ENCODE peak calls at places on chromosomes 2 and 18, in four cellular contexts. One of them, this sample, is unnamed.

GRCh38 chr2:108128226-108128786 is 111.5 kb upstream of the SULT1C3 start:
- DNase-seq in effector memory CD8-positive, alpha-beta T cell: no peak
- DNase-seq in keratinocyte: no peak
- DNase-seq in activated T-cell treated with anti-CD3 and anti-CD28 coated beads, Interleukin-2, amount 50 U/mL, for 1 hour: no peak
- DNase-seq in this sample: no peak

GRCh38 chr2:54208364-54209240 is 47.4 kb downstream of the TSPYL6 start:
- DNase-seq in effector memory CD8-positive, alpha-beta T cell: no peak
- DNase-seq in keratinocyte: no peak
- DNase-seq in activated T-cell treated with anti-CD3 and anti-CD28 coated beads, Interleukin-2, amount 50 U/mL, for 1 hour: no peak
- DNase-seq in this sample: no peak

GRCh38 chr2:237878321-237879057 is 19.1 kb downstream of the RAMP1 start:
- DNase-seq in effector memory CD8-positive, alpha-beta T cell: no peak
- DNase-seq in keratinocyte: no peak
- DNase-seq in activated T-cell treated with anti-CD3 and anti-CD28 coated beads, Interleukin-2, amount 50 U/mL, for 1 hour: no peak
- DNase-seq in this sample: no peak

GRCh38 chr2:5981241-5982055 is 289.3 kb downstream of the SOX11 start:
- DNase-seq in effector memory CD8-positive, alpha-beta T cell: no peak
- DNase-seq in keratinocyte: no peak
- DNase-seq in activated T-cell treated with anti-CD3 and anti-CD28 coated beads, Interleukin-2, amount 50 U/mL, for 1 hour: no peak
- DNase-seq in this sample: no peak

GRCh38 chr2:145157626-145158025 is 637.7 kb upstream of the ZEB2 start:
- DNase-seq in effector memory CD8-positive, alpha-beta T cell: no peak
- DNase-seq in keratinocyte: no peak
- DNase-seq in activated T-cell treated with anti-CD3 and anti-CD28 coated beads, Interleukin-2, amount 50 U/mL, for 1 hour: no peak
- DNase-seq in this sample: no peak

GRCh38 chr2:163621445-163622004 is 114.3 kb downstream of the FIGN start:
- DNase-seq in effector memory CD8-positive, alpha-beta T cell: no peak
- DNase-seq in keratinocyte: no peak
- DNase-seq in activated T-cell treated with anti-CD3 and anti-CD28 coated beads, Interleukin-2, amount 50 U/mL, for 1 hour: no peak
- DNase-seq in this sample: no peak

GRCh38 chr18:12423820-12424219 is 16.1 kb downstream of the PRELID3A start:
- DNase-seq in effector memory CD8-positive, alpha-beta T cell: no peak
- DNase-seq in keratinocyte: no peak
- DNase-seq in activated T-cell treated with anti-CD3 and anti-CD28 coated beads, Interleukin-2, amount 50 U/mL, for 1 hour: no peak
- DNase-seq in this sample: no peak

GRCh38 chr2:11866358-11867335 is 120.2 kb downstream of the LPIN1 start:
- DNase-seq in effector memory CD8-positive, alpha-beta T cell: no peak
- DNase-seq in keratinocyte: no peak
- DNase-seq in activated T-cell treated with anti-CD3 and anti-CD28 coated beads, Interleukin-2, amount 50 U/mL, for 1 hour: no peak
- DNase-seq in this sample: no peak

GRCh38 chr18:76426738-76427305 is 68.2 kb downstream of the ZNF516 start:
- DNase-seq in effector memory CD8-positive, alpha-beta T cell: no peak
- DNase-seq in keratinocyte: no peak
- DNase-seq in activated T-cell treated with anti-CD3 and anti-CD28 coated beads, Interleukin-2, amount 50 U/mL, for 1 hour: no peak
- DNase-seq in this sample: no peak

GRCh38 chr2:215982465-215982875 is 30.9 kb downstream of the MREG start:
- DNase-seq in effector memory CD8-positive, alpha-beta T cell: no peak
- DNase-seq in keratinocyte: peak; percentile 63
- DNase-seq in activated T-cell treated with anti-CD3 and anti-CD28 coated beads, Interleukin-2, amount 50 U/mL, for 1 hour: no peak
- DNase-seq in this sample: no peak

GRCh38 chr18:62436636-62437519 is 85.9 kb upstream of the ZCCHC2 start:
- DNase-seq in effector memory CD8-positive, alpha-beta T cell: no peak
- DNase-seq in keratinocyte: no peak
- DNase-seq in activated T-cell treated with anti-CD3 and anti-CD28 coated beads, Interleukin-2, amount 50 U/mL, for 1 hour: no peak
- DNase-seq in this sample: peak; percentile 13

GRCh38 chr2:173205375-173205774 is 129.7 kb downstream of the MAP3K20 start:
- DNase-seq in effector memory CD8-positive, alpha-beta T cell: no peak
- DNase-seq in keratinocyte: no peak
- DNase-seq in activated T-cell treated with anti-CD3 and anti-CD28 coated beads, Interleukin-2, amount 50 U/mL, for 1 hour: no peak
- DNase-seq in this sample: no peak

GRCh38 chr2:98518106-98518505 is 73.4 kb downstream of the INPP4A start:
- DNase-seq in effector memory CD8-positive, alpha-beta T cell: peak; percentile 62
- DNase-seq in keratinocyte: no peak
- DNase-seq in activated T-cell treated with anti-CD3 and anti-CD28 coated beads, Interleukin-2, amount 50 U/mL, for 1 hour: peak; percentile 69
- DNase-seq in this sample: no peak

GRCh38 chr2:134676960-134677359 is 41.8 kb downstream of the TMEM163 start:
- DNase-seq in effector memory CD8-positive, alpha-beta T cell: no peak
- DNase-seq in keratinocyte: no peak
- DNase-seq in activated T-cell treated with anti-CD3 and anti-CD28 coated beads, Interleukin-2, amount 50 U/mL, for 1 hour: no peak
- DNase-seq in this sample: no peak

GRCh38 chr2:19667085-19667484 is 234.7 kb downstream of the TTC32 start:
- DNase-seq in effector memory CD8-positive, alpha-beta T cell: no peak
- DNase-seq in keratinocyte: no peak
- DNase-seq in activated T-cell treated with anti-CD3 and anti-CD28 coated beads, Interleukin-2, amount 50 U/mL, for 1 hour: no peak
- DNase-seq in this sample: no peak

This sample was measured in activated CD8-positive, alpha-beta memory T cell treated with anti-CD3 and anti-CD28 coated beads, Interleukin-2, amount 50 U/mL, for 48 hours.